ENCODE peak calls at places on chromosomes 3 and 15, in seven cellular contexts. E, I, V, L, Q, T and S are unnamed samples.

GRCh38 chr15:92801412-92801773 is 98.7 kb upstream of the CHD2 start:
- DNase-seq in I (no peak), V (peak; percentile 97), L (peak; percentile 55), Q (no peak), T (no peak), E (peak; percentile 94), S (peak; percentile 92)

GRCh38 chr15:37698679-37699078 is 235.8 kb upstream of the TMCO5A start:
- DNase-seq in T (no peak), V (no peak), I (no peak), Q (no peak), E (peak; percentile 2), L (no peak), S (peak; percentile 59)

GRCh38 chr15:35288580-35288979 is 203.5 kb upstream of the NANOGP8 start:
- DNase-seq in E (no peak), L (no peak), Q (no peak), I (no peak), V (no peak), T (no peak), S (no peak)

GRCh38 chr3:94101860-94102259 is 39.0 kb downstream of the NSUN3 start:
- DNase-seq in E (peak; percentile 8), T (no peak), V (peak; percentile 30), I (no peak), L (peak; percentile 2), Q (no peak), S (no peak)

GRCh38 chr3:127803619-127804018 is 18.7 kb downstream of the MGLL start:
- DNase-seq in T (no peak), Q (no peak), L (peak; percentile 70), E (peak; percentile 96), I (no peak), V (peak; percentile 96), S (peak; percentile 98)

GRCh38 chr15:88627463-88627862 is 6.3 kb downstream of the AEN start:
- DNase-seq in Q (peak; percentile 71), E (no peak), I (no peak), L (no peak), T (no peak), V (no peak), S (no peak)

GRCh38 chr3:196166741-196167140 is 44.5 kb downstream of the ZDHHC19 start:
- DNase-seq in E (no peak), L (no peak), I (no peak), T (no peak), Q (no peak), V (no peak), S (no peak)

GRCh38 chr3:65342084-65342683 is 654.4 kb upstream of the ADAMTS9 start:
- DNase-seq in Q (no peak), I (peak; percentile 4), L (peak; percentile 26), T (peak; percentile 74), E (peak; percentile 11), V (peak; percentile 39), S (peak; percentile 7)

GRCh38 chr15:47817825-47818681 is 100.7 kb downstream of the SEMA6D start:
- DNase-seq in E (no peak), T (no peak), V (no peak), Q (no peak), L (no peak), I (no peak), S (no peak)